ENCODE peak calls at places on chromosomes 6 and 20, in four cellular contexts. D, Y, S and H are unnamed samples.

GRCh38 chr6:125640441-125641150 is 108.8 kb upstream of the HEY2 start:
- DNase-seq in S (no peak), Y (no peak), D (no peak), H (no peak)

GRCh38 chr6:72825265-72825918 is 203.5 kb downstream of the KCNQ5 start:
- DNase-seq in S (no peak), Y (no peak), D (no peak), H (no peak)

GRCh38 chr20:32168184-32168910 is 39.2 kb downstream of the PLAGL2 start:
- DNase-seq in Y (no peak), S (no peak), D (no peak), H (no peak)

GRCh38 chr6:166417285-166417691 is 34.5 kb upstream of the MPC1 start:
- DNase-seq in Y (no peak), D (no peak), S (no peak), H (no peak)

GRCh38 chr6:68901044-68901443 is 266.0 kb downstream of the ADGRB3 start:
- DNase-seq in S (no peak), Y (no peak), D (no peak), H (no peak)

GRCh38 chr20:3250091-3250504 is 11.1 kb upstream of the SLC4A11 start:
- DNase-seq in S (no peak), D (peak), Y (peak), H (no peak)

GRCh38 chr6:53894086-53894485 is 99.3 kb downstream of the LRRC1 start:
- DNase-seq in S (no peak), Y (no peak), D (peak), H (peak)

GRCh38 chr20:58330692-58331091 is 21.2 kb downstream of the RAB22A start:
- DNase-seq in S (no peak), D (no peak), Y (no peak), H (peak)

GRCh38 chr20:33850159-33850558 is 39.0 kb downstream of the CHMP4B start:
- DNase-seq in D (no peak), S (no peak), Y (no peak), H (no peak)

GRCh38 chr6:38847497-38847896 is 132.4 kb downstream of the DNAH8 start:
- DNase-seq in S (no peak), D (no peak), Y (no peak), H (no peak)

GRCh38 chr6:166387642-166388325 is 5.0 kb upstream of the MPC1 start:
- DNase-seq in D (no peak), Y (no peak), S (no peak), H (no peak)

GRCh38 chr20:62063601-62063980 is 2.1 kb downstream of the TAF4 start:
- DNase-seq in D (peak), Y (no peak), S (no peak), H (no peak)

GRCh38 chr20:63830821-63831593 is at the start of gene ZBTB46:
- DNase-seq in Y (peak), D (no peak), S (no peak), H (no peak)

GRCh38 chr20:57483287-57484050 is 41.5 kb downstream of the CTCFL start:
- DNase-seq in D (no peak), S (no peak), Y (no peak), H (no peak)

GRCh38 chr6:6736753-6737654 is 148.5 kb downstream of the LY86 start:
- DNase-seq in D (no peak), S (no peak), Y (peak), H (no peak)

GRCh38 chr6:111382476-111383294 is 100.3 kb downstream of the REV3L start:
- DNase-seq in Y (no peak), D (peak), S (no peak), H (peak)

GRCh38 chr6:83920017-83920416 is 60.5 kb downstream of the CYB5R4 start:
- DNase-seq in S (no peak), Y (no peak), D (no peak), H (no peak)

GRCh38 chr6:138909511-138909910 is 78.5 kb downstream of the REPS1 start:
- DNase-seq in D (no peak), Y (no peak), S (no peak), H (no peak)

GRCh38 chr6:37456816-37457560 is 24.0 kb downstream of the CMTR1 start:
- DNase-seq in Y (no peak), D (no peak), S (no peak), H (no peak)

GRCh38 chr20:46348972-46349741 is 40.9 kb upstream of the CDH22 start:
- DNase-seq in D (peak), Y (peak), S (no peak), H (peak)

GRCh38 chr6:128731249-128732165 is 151.4 kb upstream of the LAMA2 start:
- DNase-seq in D (peak), S (no peak), Y (peak), H (peak)

GRCh38 chr6:75853796-75854195 is 104.8 kb downstream of the MYO6 start:
- DNase-seq in S (no peak), D (no peak), Y (no peak), H (no peak)

GRCh38 chr6:44339301-44339700 is 3.1 kb upstream of the SPATS1 start:
- DNase-seq in S (no peak), D (no peak), Y (no peak), H (no peak)

GRCh38 chr6:118558811-118559217 is 10.7 kb downstream of the PLN start:
- DNase-seq in S (no peak), D (no peak), Y (no peak), H (no peak)

GRCh38 chr20:62368629-62369507 is 1.8 kb upstream of the LAMA5 start:
- DNase-seq in D (no peak), Y (peak), S (no peak), H (no peak)

GRCh38 chr6:1580109-1580508 is 29.6 kb upstream of the FOXC1 start:
- DNase-seq in D (no peak), S (no peak), Y (no peak), H (no peak)

GRCh38 chr6:27275025-27275956 is 27.8 kb downstream of the PRSS16 start:
- DNase-seq in S (no peak), D (no peak), Y (no peak), H (no peak)

GRCh38 chr20:62267543-62267942 is 29.2 kb downstream of the OSBPL2 start:
- DNase-seq in Y (no peak), D (peak), S (no peak), H (no peak)

GRCh38 chr20:62787866-62788265 is 8.4 kb upstream of the MRGBP start:
- DNase-seq in S (no peak), Y (no peak), D (no peak), H (no peak)

GRCh38 chr6:149446791-149447376 is 37.9 kb downstream of the ZC3H12D start:
- DNase-seq in S (no peak), D (no peak), Y (no peak), H (no peak)

GRCh38 chr6:136812174-136812573 is 10.2 kb upstream of the PEX7 start:
- DNase-seq in S (no peak), Y (no peak), D (no peak), H (no peak)

GRCh38 chr6:139753198-139753861 is 378.9 kb upstream of the CITED2 start:
- DNase-seq in Y (no peak), D (no peak), S (no peak), H (no peak)

GRCh38 chr6:43742285-43742684 is 27.7 kb upstream of the VEGFA start:
- DNase-seq in S (no peak), Y (no peak), D (no peak), H (no peak)

GRCh38 chr6:66962082-66962481 is 1255.1 kb upstream of the EYS start:
- DNase-seq in S (no peak), D (no peak), Y (no peak), H (no peak)

GRCh38 chr6:133467982-133468380 is 226.8 kb downstream of the EYA4 start:
- DNase-seq in Y (no peak), S (no peak), D (no peak), H (no peak)

GRCh38 chr6:169990095-169991030 is 238.9 kb downstream of the ERMARD start:
- DNase-seq in D (no peak), S (peak), Y (no peak), H (peak)